ENCODE peak calls at places on chromosome 2, in five cellular contexts. One of them, this sample, is unnamed.

GRCh38 chr2:196719565-196719872 is 80.0 kb downstream of the GTF3C3 start:
- DNase-seq in HCT116: no peak
- DNase-seq in K562: no peak
- DNase-seq in HepG2: no peak
- DNase-seq in GM12878: no peak
- DNase-seq in this sample: no peak

GRCh38 chr2:1784087-1784486 is 39.8 kb upstream of the PXDN start:
- DNase-seq in HepG2: no peak
- DNase-seq in K562: no peak
- DNase-seq in HCT116: no peak
- DNase-seq in GM12878: no peak
- DNase-seq in this sample: no peak

GRCh38 chr2:2750867-2751714 is 420.0 kb upstream of the MYT1L start:
- DNase-seq in HCT116: no peak
- DNase-seq in K562: no peak
- DNase-seq in GM12878: no peak
- DNase-seq in HepG2: no peak
- DNase-seq in this sample: no peak

GRCh38 chr2:15956230-15956629 is 15.9 kb downstream of the MYCN start:
- DNase-seq in HCT116: no peak
- DNase-seq in GM12878: no peak
- DNase-seq in K562: no peak
- DNase-seq in HepG2: no peak
- DNase-seq in this sample: no peak

GRCh38 chr2:233210843-233211600 is 40.5 kb upstream of the ATG16L1 start:
- DNase-seq in HepG2: no peak
- DNase-seq in HCT116: peak
- DNase-seq in GM12878: no peak
- DNase-seq in K562: no peak
- DNase-seq in this sample: no peak

GRCh38 chr2:70906439-70907018 is 29.2 kb upstream of the ATP6V1B1 start:
- DNase-seq in HepG2: no peak
- DNase-seq in GM12878: no peak
- DNase-seq in HCT116: no peak
- DNase-seq in K562: no peak
- DNase-seq in this sample: no peak

GRCh38 chr2:196482119-196483065 is 157.1 kb upstream of the CCDC150 start:
- DNase-seq in HCT116: no peak
- DNase-seq in GM12878: no peak
- DNase-seq in K562: no peak
- DNase-seq in HepG2: no peak
- DNase-seq in this sample: no peak

GRCh38 chr2:109215866-109216265 is 86.9 kb downstream of the SH3RF3 start:
- DNase-seq in GM12878: no peak
- DNase-seq in HCT116: no peak
- DNase-seq in HepG2: no peak
- DNase-seq in K562: no peak
- DNase-seq in this sample: no peak

GRCh38 chr2:136874258-136874657 is 108.9 kb downstream of the THSD7B start:
- DNase-seq in K562: peak
- DNase-seq in HepG2: peak
- DNase-seq in GM12878: no peak
- DNase-seq in HCT116: no peak
- DNase-seq in this sample: no peak

GRCh38 chr2:85843543-85843942 is 45.2 kb downstream of the ST3GAL5 start:
- DNase-seq in HCT116: no peak
- DNase-seq in K562: peak
- DNase-seq in HepG2: no peak
- DNase-seq in GM12878: no peak
- DNase-seq in this sample: no peak

GRCh38 chr2:160332318-160332717 is 132.2 kb upstream of the ITGB6 start:
- DNase-seq in K562: no peak
- DNase-seq in GM12878: no peak
- DNase-seq in HCT116: no peak
- DNase-seq in HepG2: no peak
- DNase-seq in this sample: no peak

GRCh38 chr2:241205086-241205485 is 16.6 kb downstream of the ANO7 start:
- DNase-seq in HCT116: no peak
- DNase-seq in K562: no peak
- DNase-seq in HepG2: no peak
- DNase-seq in GM12878: no peak
- DNase-seq in this sample: no peak

GRCh38 chr2:36740031-36740430 is 43.5 kb downstream of the VIT start:
- DNase-seq in K562: no peak
- DNase-seq in HepG2: no peak
- DNase-seq in GM12878: no peak
- DNase-seq in HCT116: no peak
- DNase-seq in this sample: no peak

GRCh38 chr2:200705305-200705985 is 106.3 kb upstream of the BZW1 start:
- DNase-seq in HCT116: no peak
- DNase-seq in HepG2: peak
- DNase-seq in K562: peak
- DNase-seq in GM12878: no peak
- DNase-seq in this sample: peak

GRCh38 chr2:237156131-237156856 is 70.6 kb downstream of the COPS8 start:
- DNase-seq in K562: no peak
- DNase-seq in HCT116: no peak
- DNase-seq in GM12878: no peak
- DNase-seq in HepG2: no peak
- DNase-seq in this sample: no peak

GRCh38 chr2:127508621-127509034 is 17.7 kb downstream of the IWS1 start:
- DNase-seq in HCT116: peak
- DNase-seq in GM12878: no peak
- DNase-seq in HepG2: peak
- DNase-seq in K562: peak
- DNase-seq in this sample: no peak

GRCh38 chr2:106561356-106561755 is 74.2 kb downstream of the CD8B2 start:
- DNase-seq in HCT116: no peak
- DNase-seq in K562: no peak
- DNase-seq in HepG2: no peak
- DNase-seq in GM12878: no peak
- DNase-seq in this sample: no peak

GRCh38 chr2:142834003-142834402 is 43.5 kb upstream of the KYNU start:
- DNase-seq in HepG2: no peak
- DNase-seq in K562: no peak
- DNase-seq in GM12878: no peak
- DNase-seq in HCT116: no peak
- DNase-seq in this sample: no peak

GRCh38 chr2:214740867-214741266 is 68.6 kb downstream of the BARD1 start:
- DNase-seq in HepG2: no peak
- DNase-seq in GM12878: no peak
- DNase-seq in HCT116: no peak
- DNase-seq in K562: no peak
- DNase-seq in this sample: no peak

GRCh38 chr2:100757621-100758394 is 62.1 kb upstream of the NPAS2 start:
- DNase-seq in HCT116: no peak
- DNase-seq in HepG2: peak
- DNase-seq in GM12878: no peak
- DNase-seq in K562: no peak
- DNase-seq in this sample: no peak

GRCh38 chr2:128736689-128737545 is 418.2 kb upstream of the HS6ST1 start:
- DNase-seq in GM12878: no peak
- DNase-seq in HCT116: peak
- DNase-seq in HepG2: peak
- DNase-seq in K562: peak
- DNase-seq in this sample: peak

DNA sequence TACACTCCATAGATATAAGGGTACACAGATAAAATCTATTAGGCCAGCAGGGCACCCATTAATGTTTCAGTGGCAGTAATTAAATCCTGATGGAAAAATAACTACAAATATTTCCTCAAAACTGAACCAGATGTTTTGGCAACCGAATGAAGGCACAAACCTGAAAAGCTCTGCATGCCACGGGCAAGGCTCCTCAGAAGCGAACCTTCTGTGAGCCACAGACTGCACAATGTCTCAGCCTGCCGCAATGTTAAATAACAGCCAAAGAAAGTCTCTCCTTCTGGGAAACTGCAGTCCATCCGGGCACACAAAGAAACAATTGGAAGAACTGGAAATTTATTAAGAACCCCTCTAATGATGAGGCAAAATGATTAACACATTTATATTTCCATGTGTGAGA is 237.6 kb downstream of the EPHA4 start:
- DNase-seq in HepG2: no peak
- DNase-seq in GM12878: no peak
- DNase-seq in K562: no peak
- DNase-seq in HCT116: no peak
- DNase-seq in this sample: no peak
- TF ChIP-seq ATF3 in HepG2: no peak
- TF ChIP-seq ATF3 in GM12878: no peak
- TF ChIP-seq ATF3 in K562: no peak
- TF ChIP-seq ATF3 in HCT116: no peak
- TF ChIP-seq ATF3 in this sample: no peak

DNA sequence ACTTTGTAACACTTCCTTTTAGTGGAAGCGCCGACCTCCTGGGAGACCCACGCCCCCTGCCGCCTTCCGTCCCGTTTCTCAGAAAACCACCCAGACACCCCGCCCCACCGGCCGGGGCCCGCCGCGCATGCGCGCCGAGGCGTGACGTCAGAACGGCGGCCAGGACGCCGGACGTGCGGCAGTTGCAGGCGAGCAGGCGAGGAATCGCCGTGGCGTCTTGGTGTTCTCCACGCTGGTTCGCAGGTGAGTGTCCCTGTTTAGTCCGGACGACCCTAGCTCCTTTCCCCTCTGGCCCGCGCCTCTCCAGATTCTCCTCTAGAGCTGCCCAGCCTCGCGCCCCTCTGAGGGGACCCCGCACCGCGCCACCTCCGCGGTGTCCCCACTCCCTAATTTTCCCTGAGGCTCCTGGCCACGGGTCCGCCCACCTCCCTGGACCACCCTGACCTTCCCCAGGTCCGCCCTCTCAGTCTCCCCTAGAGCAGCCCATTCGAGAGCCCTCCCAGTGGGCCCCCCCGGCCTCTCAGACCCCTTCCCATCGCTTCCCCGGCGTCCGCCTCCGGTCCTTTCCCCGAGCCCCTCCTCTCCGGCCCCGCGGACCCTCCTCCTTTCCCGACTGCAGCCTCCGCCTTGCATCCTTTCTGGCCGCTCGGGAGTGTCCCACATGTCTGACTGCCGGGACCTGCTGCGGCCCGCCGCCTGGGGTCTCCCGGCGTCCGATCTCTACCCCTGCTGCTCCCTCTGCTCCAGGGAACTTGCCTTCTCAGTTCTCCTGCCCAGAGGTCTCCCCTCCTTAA is at the start of gene PLEKHB2:
- DNase-seq in K562: peak
- DNase-seq in HCT116: peak
- DNase-seq in HepG2: peak
- DNase-seq in GM12878: peak
- DNase-seq in this sample: peak
- TF ChIP-seq CEBPB in K562: no peak
- TF ChIP-seq CEBPB in HCT116: no peak
- TF ChIP-seq CEBPB in HepG2: no peak
- TF ChIP-seq CEBPB in GM12878: no peak
- TF ChIP-seq CEBPB in this sample: no peak

DNA sequence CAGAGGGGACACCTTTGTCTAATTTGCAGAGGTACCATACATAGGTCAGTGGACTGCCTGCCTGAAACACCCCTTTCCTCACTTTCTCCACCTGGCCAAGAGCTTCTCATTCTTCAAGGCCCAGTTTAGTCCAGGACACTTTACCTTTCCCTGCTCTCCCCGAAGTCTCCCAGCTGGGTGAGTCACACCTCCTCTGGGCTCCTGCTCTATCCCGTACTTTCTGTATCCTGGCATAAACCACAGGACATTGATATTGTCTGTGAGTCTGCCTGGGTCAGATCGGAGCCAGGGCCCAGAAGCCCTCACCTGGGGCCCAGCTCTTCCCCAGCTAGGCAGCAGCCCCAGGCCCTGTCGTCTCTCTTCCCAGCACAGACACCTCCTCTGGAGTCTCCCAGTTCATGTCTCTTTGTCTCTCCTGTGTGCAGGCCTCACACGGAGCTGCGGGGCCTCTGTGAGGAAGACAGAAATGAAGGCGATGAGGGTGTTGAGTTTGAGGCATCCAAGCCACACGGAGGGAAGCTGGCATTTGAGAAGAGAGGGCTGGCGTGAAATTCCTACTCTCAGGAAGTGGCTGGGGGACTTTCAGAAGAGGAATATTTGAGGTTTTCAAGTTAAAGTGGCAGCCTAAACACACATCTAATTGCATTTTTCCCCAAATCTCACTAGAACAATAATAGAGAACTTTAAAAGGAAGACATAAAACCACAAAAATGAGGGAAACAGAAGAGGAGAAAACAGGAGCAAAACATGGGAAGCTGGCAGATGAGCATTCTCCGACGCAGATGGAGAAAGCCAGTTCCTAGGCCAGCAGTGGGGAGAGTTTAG is 79.6 kb upstream of the LAPTM4A start:
- DNase-seq in HCT116: no peak
- DNase-seq in GM12878: no peak
- DNase-seq in HepG2: no peak
- DNase-seq in K562: no peak
- DNase-seq in this sample: no peak
- TF ChIP-seq ATF3 in HCT116: no peak
- TF ChIP-seq ATF3 in GM12878: no peak
- TF ChIP-seq ATF3 in HepG2: no peak
- TF ChIP-seq ATF3 in K562: no peak
- TF ChIP-seq ATF3 in this sample: no peak

DNA sequence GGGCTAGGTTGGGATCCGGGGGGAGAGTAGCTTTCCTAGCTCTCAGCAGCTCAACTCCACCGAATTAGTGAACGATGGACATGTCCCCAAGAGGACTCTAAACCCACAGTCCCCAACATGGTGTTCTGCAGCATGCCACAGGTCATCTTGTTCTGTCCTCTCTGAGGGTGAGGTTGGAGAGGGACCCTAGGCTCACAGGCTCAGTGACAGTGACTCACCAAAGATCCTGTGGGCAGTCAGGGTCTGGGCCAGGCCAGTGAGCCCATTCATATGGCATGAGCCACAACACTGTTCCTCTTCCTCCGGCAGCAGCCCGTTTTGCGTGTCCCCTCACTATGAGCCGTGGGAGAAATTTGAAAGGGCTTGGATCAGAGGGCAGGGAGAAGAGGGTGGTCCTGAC is 2.8 kb upstream of the SLC20A1 start:
- DNase-seq in HepG2: no peak
- DNase-seq in HCT116: no peak
- DNase-seq in K562: peak
- DNase-seq in GM12878: no peak
- DNase-seq in this sample: no peak
- TF ChIP-seq CEBPB in HepG2: no peak
- TF ChIP-seq CEBPB in HCT116: no peak
- TF ChIP-seq CEBPB in K562: no peak
- TF ChIP-seq CEBPB in GM12878: no peak
- TF ChIP-seq CEBPB in this sample: no peak